ENCODE peak calls at places on chromosomes 2 and 18, in four cellular contexts. U, R, K and V are unnamed samples.

GRCh38 chr2:11758187-11758586 is 11.8 kb downstream of the LPIN1 start:
- DNase-seq in K (no peak), U (no peak), R (no peak), V (no peak)

GRCh38 chr2:124915567-124915966 is 890.5 kb downstream of the CNTNAP5 start:
- DNase-seq in U (no peak), R (no peak), K (no peak), V (no peak)

GRCh38 chr2:40020997-40021396 is 241.9 kb upstream of the THUMPD2 start:
- DNase-seq in U (no peak), R (no peak), K (no peak), V (no peak)

GRCh38 chr18:49225160-49225559 is 235.3 kb downstream of the DYM start:
- DNase-seq in K (no peak), R (no peak), U (no peak), V (no peak)

GRCh38 chr2:234981197-234982095 is 29.6 kb downstream of the SH3BP4 start:
- DNase-seq in R (no peak), K (peak; percentile 94), U (no peak), V (peak; percentile 15)

GRCh38 chr2:37631698-37632097 is 39.7 kb downstream of the CDC42EP3 start:
- DNase-seq in R (no peak), U (no peak), K (no peak), V (no peak)

GRCh38 chr2:85017436-85018048 is 46.6 kb downstream of the KCMF1 start:
- DNase-seq in K (no peak), R (no peak), U (no peak), V (no peak)

GRCh38 chr2:121480826-121481225 is 49.9 kb upstream of the RNU4ATAC start:
- DNase-seq in R (no peak), K (no peak), U (no peak), V (no peak)

GRCh38 chr2:171158036-171158789 is 2.5 kb downstream of the TLK1 start:
- DNase-seq in K (no peak), U (peak; percentile 57), R (no peak), V (no peak)

GRCh38 chr2:85680707-85681353 is 12.8 kb upstream of the SFTPB start:
- DNase-seq in R (no peak), K (no peak), U (no peak), V (no peak)

GRCh38 chr18:53941601-53942335 is 282.7 kb downstream of the MBD2 start:
- DNase-seq in R (no peak), K (no peak), U (no peak), V (no peak)

GRCh38 chr2:46091004-46091403 is 206.2 kb upstream of the EPAS1 start:
- DNase-seq in R (no peak), K (no peak), U (no peak), V (no peak)

GRCh38 chr2:239429473-239430350 is 28.9 kb upstream of the HDAC4 start:
- DNase-seq in K (peak; percentile 28), U (no peak), R (no peak), V (no peak)

GRCh38 chr18:54740146-54740844 is 88.0 kb upstream of the RAB27B start:
- DNase-seq in K (no peak), R (no peak), U (no peak), V (no peak)

GRCh38 chr2:74440005-74440377 is 1.7 kb downstream of the RTKN start:
- DNase-seq in K (peak; percentile 60), U (peak; percentile 44), R (no peak), V (no peak)

GRCh38 chr2:8230466-8230865 is 451.4 kb upstream of the ID2 start:
- DNase-seq in R (no peak), U (no peak), K (no peak), V (no peak)

GRCh38 chr2:47058061-47058931 is 96.8 kb downstream of the STPG4 start:
- DNase-seq in K (no peak), R (no peak), U (no peak), V (no peak)

GRCh38 chr2:102048465-102048864 is 56.7 kb downstream of the IL1R2 start:
- DNase-seq in K (no peak), R (no peak), U (no peak), V (no peak)

GRCh38 chr2:182444806-182445205 is 18.0 kb upstream of the PDE1A start:
- DNase-seq in U (no peak), K (no peak), R (no peak), V (no peak)

GRCh38 chr2:128405467-128405900 is 86.8 kb upstream of the HS6ST1 start:
- DNase-seq in R (no peak), U (no peak), K (no peak), V (no peak)

GRCh38 chr2:121372756-121373353 is 87.9 kb upstream of the TFCP2L1 start:
- DNase-seq in R (peak; percentile 48), U (no peak), K (no peak), V (no peak)

GRCh38 chr2:71796174-71796592 is 342.8 kb downstream of the DYSF start:
- DNase-seq in U (no peak), R (no peak), K (no peak), V (no peak)

GRCh38 chr2:200311139-200311538 is 4.6 kb downstream of the SPATS2L start:
- DNase-seq in R (no peak), U (no peak), K (no peak), V (no peak)

GRCh38 chr2:148447877-148448276 is 196.7 kb upstream of the EPC2 start:
- DNase-seq in K (no peak), R (no peak), U (no peak), V (no peak)

GRCh38 chr18:72160504-72161445 is 383.4 kb downstream of the CBLN2 start:
- DNase-seq in U (no peak), K (no peak), R (no peak), V (no peak)

GRCh38 chr18:5515007-5515744 is 28.6 kb downstream of the EPB41L3 start:
- DNase-seq in R (no peak), U (no peak), K (no peak), V (no peak)

GRCh38 chr2:120702751-120703150 is 32.9 kb upstream of the GLI2 start:
- DNase-seq in K (no peak), R (no peak), U (no peak), V (no peak)

GRCh38 chr2:238528953-238529781 is 102.4 kb downstream of the ASB1 start:
- DNase-seq in U (no peak), K (peak; percentile 95), R (no peak), V (no peak)

GRCh38 chr2:232538671-232539070 is 821 bp upstream of the CHRNG start:
- DNase-seq in R (no peak), K (no peak), U (no peak), V (no peak)

GRCh38 chr18:35099911-35100310 is 58.7 kb downstream of the MAPRE2 start:
- DNase-seq in R (no peak), K (no peak), U (no peak), V (no peak)
- TF ChIP-seq SP1 in R (no peak), K (no peak), U (no peak), V (no peak)

DNA sequence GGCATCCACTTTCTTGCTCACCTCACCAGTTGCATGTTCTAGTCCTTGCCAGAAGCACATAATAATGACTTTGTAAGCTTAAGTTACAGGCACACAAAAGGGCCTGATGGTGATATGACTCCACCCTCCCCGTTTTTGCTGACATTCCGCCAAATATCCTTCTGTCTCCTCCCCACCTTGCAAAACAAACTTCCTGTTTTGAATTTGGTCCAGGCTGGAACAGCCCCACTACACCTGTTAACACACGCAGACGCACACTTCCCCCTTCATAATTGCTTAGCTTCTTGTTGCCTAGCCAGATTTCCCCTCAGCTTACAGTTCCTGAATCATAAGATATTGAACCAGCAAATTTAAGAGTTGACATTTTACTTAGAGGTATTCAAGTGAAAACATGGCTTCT is at the start of gene MGAT5:
- DNase-seq in K (no peak), U (no peak), R (no peak), V (no peak)
- TF ChIP-seq TARDBP in K (no peak), U (no peak), R (no peak), V (no peak)

DNA sequence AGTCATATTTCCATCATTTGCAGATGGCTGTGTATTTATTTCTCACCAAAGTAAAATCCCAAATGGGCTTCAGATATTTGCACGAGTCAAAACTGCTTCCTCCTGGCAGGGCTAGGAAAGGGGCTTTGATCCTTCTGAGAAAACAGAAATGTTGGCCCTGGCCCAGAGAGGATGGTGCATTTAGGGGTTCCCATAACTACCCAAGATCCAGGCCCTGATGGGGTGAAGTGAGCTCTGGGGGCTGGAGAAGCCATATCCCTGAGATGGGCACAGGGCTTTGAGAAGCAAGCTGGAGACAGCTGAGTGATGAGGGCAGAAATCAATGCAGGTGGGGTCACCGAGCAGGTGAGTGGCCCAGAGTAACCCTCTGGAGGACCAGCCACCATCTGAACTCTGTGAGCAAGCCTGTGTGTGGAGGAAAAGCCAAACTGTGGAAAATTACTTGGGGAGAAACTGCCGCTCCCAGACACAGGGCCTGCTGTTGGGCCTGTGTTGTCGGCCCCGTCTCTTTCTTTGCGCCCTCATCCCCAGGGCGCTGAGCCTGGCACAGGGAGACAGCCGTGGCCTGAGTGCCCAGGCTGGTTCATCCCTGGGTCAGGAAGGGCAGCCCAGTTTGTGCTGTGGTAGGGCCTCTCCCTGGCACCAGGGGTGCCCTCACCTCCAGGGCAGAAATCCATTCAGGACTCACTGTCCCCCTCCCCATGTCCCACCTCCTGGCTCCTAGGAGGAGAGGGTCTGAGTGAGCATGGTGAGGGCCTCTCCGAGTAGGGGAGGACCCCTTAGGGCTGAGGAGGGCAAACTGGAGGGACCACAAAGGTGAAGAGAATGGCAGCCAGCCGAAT is 167.8 kb upstream of the HAAO start:
- DNase-seq in K (no peak), U (no peak), R (no peak), V (no peak)
- TF ChIP-seq FOXK2 in K (no peak), U (no peak), R (no peak), V (no peak)

DNA sequence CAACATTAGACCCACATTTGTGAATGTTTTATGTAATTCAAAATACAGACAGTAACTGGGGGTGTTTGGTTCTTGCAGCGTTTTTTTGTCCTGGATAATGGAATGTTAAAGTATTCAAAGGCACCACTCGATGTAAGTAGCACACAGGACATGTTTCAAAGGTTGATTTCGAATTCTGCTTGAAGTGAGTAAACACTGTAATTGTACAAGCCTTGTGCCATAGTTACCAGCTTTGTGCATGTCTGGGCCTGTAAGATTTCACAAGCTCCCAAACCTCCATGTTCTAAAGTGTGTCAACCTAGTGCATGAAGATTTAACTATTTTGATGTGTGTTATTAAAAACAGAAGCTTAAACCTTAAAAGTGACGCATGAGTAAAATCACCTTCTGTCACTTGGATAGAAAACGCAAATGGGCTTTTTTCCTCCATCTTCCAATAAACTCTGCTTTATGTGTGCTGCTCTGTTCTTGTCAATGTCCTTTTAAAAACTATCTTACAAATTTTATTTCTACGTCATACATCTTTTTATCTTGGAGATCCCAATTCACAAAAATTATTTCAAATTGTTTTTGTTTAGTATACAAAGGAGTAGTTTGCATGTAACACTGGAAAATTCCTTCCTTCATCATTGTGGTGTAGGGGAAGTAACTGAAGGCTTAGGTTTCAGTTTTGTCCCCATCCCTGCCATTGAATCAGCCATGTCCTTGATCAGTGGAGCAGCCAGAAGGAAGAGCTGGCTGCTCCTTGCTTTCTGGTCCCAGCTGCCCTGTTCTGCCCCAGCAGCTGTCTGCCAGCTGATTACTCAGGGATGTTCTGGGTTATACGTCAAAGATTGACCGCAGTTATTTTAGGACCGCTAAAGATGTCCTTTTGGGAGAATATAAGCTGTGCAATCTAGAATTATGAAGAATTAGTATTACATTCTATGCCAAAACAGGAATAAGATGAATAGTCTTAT is 119.2 kb downstream of the PRKRA start:
- DNase-seq in R (no peak), U (no peak), K (peak; percentile 70), V (no peak)
- TF ChIP-seq SP1 in R (no peak), U (no peak), K (no peak), V (no peak)

GRCh38 chr2:208556954-208557601 is 150.5 kb downstream of the PTH2R start:
- DNase-seq in U (no peak), K (no peak), R (no peak), V (no peak)
- TF ChIP-seq TARDBP in U (no peak), K (no peak), R (no peak), V (no peak)